ENCODE peak calls at places on chromosome 6, in five cellular contexts. One of them, this sample, is unnamed.

GRCh38 chr6:35473849-35474128 is 5.6 kb downstream of the RPL10A start:
- DNase-seq in islet precursor cell: peak
- DNase-seq in retina: no peak
- DNase-seq in AG08395: no peak
- DNase-seq in smooth muscle cell of the brain vasculature: no peak
- DNase-seq in this sample: no peak

GRCh38 chr6:121691126-121691540 is 255.7 kb downstream of the GJA1 start:
- DNase-seq in islet precursor cell: no peak
- DNase-seq in retina: no peak
- DNase-seq in AG08395: peak
- DNase-seq in smooth muscle cell of the brain vasculature: no peak
- DNase-seq in this sample: no peak

GRCh38 chr6:106692112-106692822 is 62.9 kb downstream of the QRSL1 start:
- DNase-seq in islet precursor cell: peak
- DNase-seq in retina: no peak
- DNase-seq in AG08395: peak
- DNase-seq in smooth muscle cell of the brain vasculature: peak
- DNase-seq in this sample: no peak

GRCh38 chr6:105649192-105649591 is 246.3 kb upstream of the PREP start:
- DNase-seq in islet precursor cell: no peak
- DNase-seq in retina: no peak
- DNase-seq in AG08395: no peak
- DNase-seq in smooth muscle cell of the brain vasculature: no peak
- DNase-seq in this sample: no peak

GRCh38 chr6:14366880-14367279 is 249.3 kb downstream of the CD83 start:
- DNase-seq in islet precursor cell: no peak
- DNase-seq in retina: no peak
- DNase-seq in AG08395: no peak
- DNase-seq in smooth muscle cell of the brain vasculature: no peak
- DNase-seq in this sample: no peak

GRCh38 chr6:105135056-105135455 is 44.8 kb downstream of the POPDC3 start:
- DNase-seq in islet precursor cell: no peak
- DNase-seq in retina: peak
- DNase-seq in AG08395: peak
- DNase-seq in smooth muscle cell of the brain vasculature: no peak
- DNase-seq in this sample: no peak

GRCh38 chr6:29376003-29376402 is 912 bp upstream of the OR12D3 start:
- DNase-seq in islet precursor cell: no peak
- DNase-seq in retina: no peak
- DNase-seq in AG08395: no peak
- DNase-seq in smooth muscle cell of the brain vasculature: no peak
- DNase-seq in this sample: no peak

GRCh38 chr6:126880926-126881325 is 237.5 kb upstream of the RSPO3 start:
- DNase-seq in islet precursor cell: no peak
- DNase-seq in retina: no peak
- DNase-seq in AG08395: no peak
- DNase-seq in smooth muscle cell of the brain vasculature: no peak
- DNase-seq in this sample: no peak

GRCh38 chr6:144879436-144879835 is 594.3 kb downstream of the UTRN start:
- DNase-seq in islet precursor cell: no peak
- DNase-seq in retina: no peak
- DNase-seq in AG08395: no peak
- DNase-seq in smooth muscle cell of the brain vasculature: no peak
- DNase-seq in this sample: no peak

GRCh38 chr6:53065266-53066058 is at the start of gene FBXO9:
- DNase-seq in islet precursor cell: peak
- DNase-seq in retina: peak
- DNase-seq in AG08395: peak
- DNase-seq in smooth muscle cell of the brain vasculature: no peak
- DNase-seq in this sample: peak

GRCh38 chr6:150775804-150776203 is 89.7 kb upstream of the MTHFD1L start:
- DNase-seq in islet precursor cell: no peak
- DNase-seq in retina: peak
- DNase-seq in AG08395: no peak
- DNase-seq in smooth muscle cell of the brain vasculature: no peak
- DNase-seq in this sample: no peak

GRCh38 chr6:132764370-132764769 is 6.7 kb upstream of the VNN2 start:
- DNase-seq in islet precursor cell: no peak
- DNase-seq in retina: no peak
- DNase-seq in AG08395: peak
- DNase-seq in smooth muscle cell of the brain vasculature: no peak
- DNase-seq in this sample: no peak

GRCh38 chr6:145266432-145267075 is 468.8 kb downstream of the EPM2A start:
- DNase-seq in islet precursor cell: no peak
- DNase-seq in retina: no peak
- DNase-seq in AG08395: no peak
- DNase-seq in smooth muscle cell of the brain vasculature: no peak
- DNase-seq in this sample: no peak

This sample was measured in ecto neural progenitor cell.